ENCODE peak calls at places on chromosomes 16 and 17, in five cellular contexts. F is CD8-positive, alpha-beta T cell; A is ACHN; B is Peyer's patch; V is CD8-positive, alpha-beta memory T cell. K is an unnamed sample.

GRCh38 chr16:4465977-4466779 is 8.2 kb downstream of the NMRAL1 start:
- DNase-seq in F (peak), A (no peak), B (peak), V (no peak), K (no peak)

GRCh38 chr16:626787-627457 is 3.9 kb upstream of the WFIKKN1 start:
- DNase-seq in F (no peak), A (peak), B (no peak), V (no peak), K (peak)

GRCh38 chr17:2433696-2434095 is 32.8 kb upstream of the MNT start:
- DNase-seq in F (no peak), A (no peak), B (no peak), V (no peak), K (no peak)

GRCh38 chr16:65889533-65889966 is 476.9 kb upstream of the CDH5 start:
- DNase-seq in F (no peak), A (no peak), B (no peak), V (no peak), K (no peak)

GRCh38 chr17:58189436-58190146 is 2.9 kb upstream of the EPX start:
- DNase-seq in F (no peak), A (peak), B (no peak), V (no peak), K (peak)

GRCh38 chr17:65039349-65039988 is 17.1 kb downstream of the GNA13 start:
- DNase-seq in F (no peak), A (no peak), B (peak), V (peak), K (no peak)

GRCh38 chr16:87823146-87823929 is 46.0 kb downstream of the SLC7A5 start:
- DNase-seq in F (no peak), A (no peak), B (no peak), V (no peak), K (no peak)

GRCh38 chr16:69166221-69166833 is 20.6 kb upstream of the SNTB2 start:
- DNase-seq in F (no peak), A (no peak), B (no peak), V (no peak), K (no peak)

GRCh38 chr16:87877942-87878507 is 8.7 kb upstream of the SLC7A5 start:
- DNase-seq in F (no peak), A (no peak), B (no peak), V (no peak), K (no peak)

GRCh38 chr17:7213895-7214299 is 5.7 kb downstream of the DLG4 start:
- DNase-seq in F (no peak), A (peak), B (no peak), V (no peak), K (no peak)

GRCh38 chr17:72971513-72971880 is 121.0 kb downstream of the SLC39A11 start:
- DNase-seq in F (no peak), A (no peak), B (no peak), V (no peak), K (no peak)

GRCh38 chr16:81437860-81438259 is 6.7 kb upstream of the CMIP start:
- DNase-seq in F (no peak), A (no peak), B (no peak), V (no peak), K (no peak)

GRCh38 chr16:149024-149675 is 3.3 kb upstream of the HBZ start:
- DNase-seq in F (no peak), A (no peak), B (no peak), V (no peak), K (no peak)

GRCh38 chr16:78184554-78185183 is 85.2 kb downstream of the WWOX start:
- DNase-seq in F (no peak), A (no peak), B (no peak), V (no peak), K (peak)

GRCh38 chr17:17119533-17119932 is 77.3 kb downstream of the MPRIP start:
- DNase-seq in F (peak), A (no peak), B (peak), V (peak), K (no peak)

GRCh38 chr16:20612551-20613470 is 36.6 kb upstream of the ACSM2B start:
- DNase-seq in F (no peak), A (no peak), B (no peak), V (no peak), K (no peak)

GRCh38 chr16:52756812-52757517 is 210.0 kb upstream of the TOX3 start:
- DNase-seq in F (no peak), A (no peak), B (no peak), V (no peak), K (no peak)

GRCh38 chr17:81821603-81822311 is 11.3 kb downstream of the MCRIP1 start:
- DNase-seq in F (no peak), A (peak), B (peak), V (no peak), K (no peak)